ENCODE peak calls at places on chromosomes 13 and 19, in four cellular contexts. One of them, this sample, is unnamed.
A peak's percentile ranks its signal among the peaks of the same experiment; 100 is the strongest.

GRCh38 chr13:33281951-33282595 is 3.5 kb downstream of the STARD13 start:
- DNase-seq in OCI-LY7: no peak
- DNase-seq in lower lobe of right lung: no peak
- DNase-seq in tibial artery: no peak
- DNase-seq in this sample: no peak

GRCh38 chr13:37515226-37515625 is 83.3 kb downstream of the POSTN start:
- DNase-seq in tibial artery: no peak
- DNase-seq in OCI-LY7: no peak
- DNase-seq in lower lobe of right lung: no peak
- DNase-seq in this sample: no peak

GRCh38 chr13:104645786-104646185 is 1579.6 kb upstream of the SLC10A2 start:
- DNase-seq in tibial artery: no peak
- DNase-seq in OCI-LY7: no peak
- DNase-seq in lower lobe of right lung: no peak
- DNase-seq in this sample: no peak

GRCh38 chr13:40666058-40666904 is at the start of gene FOXO1:
- DNase-seq in lower lobe of right lung: peak; percentile 92
- DNase-seq in tibial artery: peak; percentile 84
- DNase-seq in OCI-LY7: peak; percentile 93
- DNase-seq in this sample: peak; percentile 91

GRCh38 chr19:49363265-49364082 is at the start of gene DKKL1:
- DNase-seq in tibial artery: peak; percentile 100
- DNase-seq in OCI-LY7: peak; percentile 99
- DNase-seq in lower lobe of right lung: peak; percentile 99
- DNase-seq in this sample: peak; percentile 46

GRCh38 chr13:110262944-110263343 is 44.0 kb downstream of the COL4A1 start:
- DNase-seq in OCI-LY7: no peak
- DNase-seq in tibial artery: no peak
- DNase-seq in lower lobe of right lung: no peak
- DNase-seq in this sample: no peak

GRCh38 chr13:113852536-113853517 is 11.0 kb downstream of the GAS6 start:
- DNase-seq in OCI-LY7: no peak
- DNase-seq in lower lobe of right lung: peak; percentile 45
- DNase-seq in tibial artery: no peak
- DNase-seq in this sample: no peak

GRCh38 chr13:110336108-110336507 is 29.0 kb downstream of the COL4A2 start:
- DNase-seq in lower lobe of right lung: no peak
- DNase-seq in OCI-LY7: no peak
- DNase-seq in tibial artery: no peak
- DNase-seq in this sample: no peak

GRCh38 chr19:610071-610800 is 20.6 kb downstream of the HCN2 start:
- DNase-seq in OCI-LY7: peak; percentile 79
- DNase-seq in lower lobe of right lung: no peak
- DNase-seq in tibial artery: no peak
- DNase-seq in this sample: peak; percentile 82

GRCh38 chr13:32267836-32268439 is 47.2 kb downstream of the ZAR1L start:
- DNase-seq in tibial artery: no peak
- DNase-seq in lower lobe of right lung: no peak
- DNase-seq in OCI-LY7: peak; percentile 47
- DNase-seq in this sample: peak; percentile 33

GRCh38 chr13:110387451-110388140 is 80.5 kb downstream of the COL4A2 start:
- DNase-seq in OCI-LY7: no peak
- DNase-seq in lower lobe of right lung: no peak
- DNase-seq in tibial artery: peak; percentile 60
- DNase-seq in this sample: peak; percentile 5

GRCh38 chr19:6030214-6030507 is 52.2 kb upstream of the RANBP3 start:
- DNase-seq in tibial artery: no peak
- DNase-seq in OCI-LY7: no peak
- DNase-seq in lower lobe of right lung: no peak
- DNase-seq in this sample: no peak

GRCh38 chr19:39304701-39305571 is 8.7 kb downstream of the IFNL1 start:
- DNase-seq in OCI-LY7: no peak
- DNase-seq in lower lobe of right lung: no peak
- DNase-seq in tibial artery: no peak
- DNase-seq in this sample: no peak

GRCh38 chr13:51764184-51765141 is 39.5 kb downstream of the DHRS12 start:
- DNase-seq in lower lobe of right lung: no peak
- DNase-seq in tibial artery: peak; percentile 93
- DNase-seq in OCI-LY7: no peak
- DNase-seq in this sample: peak; percentile 42

GRCh38 chr19:489418-490196 is 6.7 kb upstream of the MADCAM1 start:
- DNase-seq in lower lobe of right lung: no peak
- DNase-seq in tibial artery: no peak
- DNase-seq in OCI-LY7: peak; percentile 24
- DNase-seq in this sample: no peak

GRCh38 chr13:93915269-93915809 is 564.1 kb downstream of the DCT start:
- DNase-seq in lower lobe of right lung: no peak
- DNase-seq in OCI-LY7: no peak
- DNase-seq in tibial artery: no peak
- DNase-seq in this sample: no peak

GRCh38 chr13:46614582-46614981 is 61.6 kb downstream of the LRCH1 start:
- DNase-seq in tibial artery: no peak
- DNase-seq in OCI-LY7: no peak
- DNase-seq in lower lobe of right lung: no peak
- DNase-seq in this sample: no peak

GRCh38 chr13:105991622-105992254 is 543.7 kb downstream of the EFNB2 start:
- DNase-seq in OCI-LY7: no peak
- DNase-seq in tibial artery: no peak
- DNase-seq in lower lobe of right lung: no peak
- DNase-seq in this sample: no peak

GRCh38 chr19:1882089-1882785 is 3.1 kb downstream of the ABHD17A start:
- DNase-seq in OCI-LY7: peak; percentile 79
- DNase-seq in tibial artery: no peak
- DNase-seq in lower lobe of right lung: no peak
- DNase-seq in this sample: peak; percentile 85

GRCh38 chr13:50236898-50237318 is 221.7 kb downstream of the KCNRG start:
- DNase-seq in lower lobe of right lung: no peak
- DNase-seq in OCI-LY7: no peak
- DNase-seq in tibial artery: no peak
- DNase-seq in this sample: peak; percentile 67

GRCh38 chr13:93621051-93621450 is 394.4 kb downstream of the GPC6 start:
- DNase-seq in OCI-LY7: no peak
- DNase-seq in tibial artery: no peak
- DNase-seq in lower lobe of right lung: no peak
- DNase-seq in this sample: no peak

GRCh38 chr19:46571495-46571894 is 29.6 kb upstream of the CALM3 start:
- DNase-seq in tibial artery: no peak
- DNase-seq in lower lobe of right lung: no peak
- DNase-seq in OCI-LY7: peak; percentile 11
- DNase-seq in this sample: no peak

GRCh38 chr13:71801781-71802180 is 65.2 kb downstream of the DACH1 start:
- DNase-seq in OCI-LY7: no peak
- DNase-seq in lower lobe of right lung: no peak
- DNase-seq in tibial artery: no peak
- DNase-seq in this sample: no peak

GRCh38 chr13:113357529-113357928 is 6.4 kb downstream of the GRTP1 start:
- DNase-seq in tibial artery: no peak
- DNase-seq in OCI-LY7: no peak
- DNase-seq in lower lobe of right lung: no peak
- DNase-seq in this sample: no peak

GRCh38 chr19:30686911-30687566 is 314.9 kb downstream of the ZNF536 start:
- DNase-seq in OCI-LY7: no peak
- DNase-seq in tibial artery: no peak
- DNase-seq in lower lobe of right lung: no peak
- DNase-seq in this sample: no peak

GRCh38 chr13:99995503-99996176 is 14.1 kb downstream of the ZIC2 start:
- DNase-seq in lower lobe of right lung: no peak
- DNase-seq in tibial artery: no peak
- DNase-seq in OCI-LY7: no peak
- DNase-seq in this sample: peak; percentile 13

GRCh38 chr13:94617389-94618000 is 15.8 kb downstream of the GPR180 start:
- DNase-seq in tibial artery: no peak
- DNase-seq in lower lobe of right lung: no peak
- DNase-seq in OCI-LY7: peak; percentile 34
- DNase-seq in this sample: peak; percentile 7

GRCh38 chr13:22235285-22235949 is 564.5 kb downstream of the FGF9 start:
- DNase-seq in OCI-LY7: no peak
- DNase-seq in lower lobe of right lung: no peak
- DNase-seq in tibial artery: no peak
- DNase-seq in this sample: no peak

GRCh38 chr13:32535140-32535539 is 3.5 kb downstream of the N4BP2L2 start:
- DNase-seq in lower lobe of right lung: no peak
- DNase-seq in OCI-LY7: no peak
- DNase-seq in tibial artery: no peak
- DNase-seq in this sample: no peak

GRCh38 chr13:44281252-44282000 is 92.2 kb upstream of the SERP2 start:
- DNase-seq in OCI-LY7: no peak
- DNase-seq in tibial artery: no peak
- DNase-seq in lower lobe of right lung: no peak
- DNase-seq in this sample: no peak

GRCh38 chr19:40908981-40909380 is 26.9 kb upstream of the CYP2A7 start:
- DNase-seq in lower lobe of right lung: no peak
- DNase-seq in tibial artery: no peak
- DNase-seq in OCI-LY7: no peak
- DNase-seq in this sample: no peak

GRCh38 chr19:53158119-53158656 is 665 bp downstream of the ZNF347 start:
- DNase-seq in tibial artery: peak; percentile 27
- DNase-seq in OCI-LY7: peak; percentile 37
- DNase-seq in lower lobe of right lung: peak; percentile 56
- DNase-seq in this sample: no peak

GRCh38 chr19:12967907-12968306 is 1.5 kb upstream of the DAND5 start:
- DNase-seq in OCI-LY7: no peak
- DNase-seq in tibial artery: no peak
- DNase-seq in lower lobe of right lung: no peak
- DNase-seq in this sample: no peak

GRCh38 chr13:60214213-60215079 is 50.7 kb upstream of the DIAPH3 start:
- DNase-seq in tibial artery: no peak
- DNase-seq in lower lobe of right lung: no peak
- DNase-seq in OCI-LY7: no peak
- DNase-seq in this sample: no peak

GRCh38 chr19:15562861-15563260 is 52.2 kb upstream of the CYP4F8 start:
- DNase-seq in tibial artery: no peak
- DNase-seq in OCI-LY7: no peak
- DNase-seq in lower lobe of right lung: no peak
- DNase-seq in this sample: no peak

GRCh38 chr19:15563325-15563794 is 51.7 kb upstream of the CYP4F8 start:
- DNase-seq in tibial artery: no peak
- DNase-seq in OCI-LY7: no peak
- DNase-seq in lower lobe of right lung: no peak
- DNase-seq in this sample: no peak

GRCh38 chr19:15562145-15562544 is 52.9 kb upstream of the CYP4F8 start:
- DNase-seq in OCI-LY7: no peak
- DNase-seq in tibial artery: no peak
- DNase-seq in lower lobe of right lung: no peak
- DNase-seq in this sample: no peak

GRCh38 chr19:15564534-15565168 is 50.4 kb upstream of the CYP4F8 start:
- DNase-seq in tibial artery: no peak
- DNase-seq in OCI-LY7: no peak
- DNase-seq in lower lobe of right lung: no peak
- DNase-seq in this sample: no peak

DNA sequence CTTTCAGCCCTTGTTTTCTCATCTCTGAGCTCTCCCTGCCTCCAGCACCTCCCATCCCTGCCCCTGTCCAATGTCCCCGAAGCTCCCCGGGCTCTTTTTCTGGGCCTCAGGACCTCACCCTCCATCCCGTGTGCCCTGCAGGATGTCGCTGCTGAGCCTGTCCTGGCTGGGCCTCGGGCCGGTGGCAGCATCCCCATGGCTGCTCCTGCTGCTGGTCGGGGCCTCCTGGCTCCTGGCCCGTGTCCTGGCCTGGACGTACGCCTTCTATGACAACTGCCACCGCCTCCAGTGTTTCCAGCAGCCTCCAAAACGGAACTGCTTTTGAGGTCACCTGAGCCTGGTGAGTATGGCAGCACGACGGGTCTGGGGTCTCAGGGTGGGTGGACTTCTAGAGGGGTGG is 51.1 kb upstream of the CYP4F8 start:
- DNase-seq in OCI-LY7: no peak
- DNase-seq in lower lobe of right lung: no peak
- DNase-seq in tibial artery: no peak
- DNase-seq in this sample: no peak
- H3K27ac ChIP-seq in OCI-LY7: no peak overlapping the region
- H3K27ac ChIP-seq in lower lobe of right lung: no peak overlapping the region
- H3K27ac ChIP-seq in tibial artery: no peak overlapping the region
- H3K27ac ChIP-seq in this sample: no peak overlapping the region

GRCh38 chr19:35991731-35992450 is 3.1 kb upstream of the SDHAF1 start:
- DNase-seq in OCI-LY7: no peak
- DNase-seq in lower lobe of right lung: no peak
- DNase-seq in tibial artery: no peak
- DNase-seq in this sample: no peak
- H3K27ac ChIP-seq in OCI-LY7: no peak overlapping the region
- H3K27ac ChIP-seq in lower lobe of right lung: no peak overlapping the region
- H3K27ac ChIP-seq in tibial artery: no peak overlapping the region
- H3K27ac ChIP-seq in this sample: no peak overlapping the region

DNA sequence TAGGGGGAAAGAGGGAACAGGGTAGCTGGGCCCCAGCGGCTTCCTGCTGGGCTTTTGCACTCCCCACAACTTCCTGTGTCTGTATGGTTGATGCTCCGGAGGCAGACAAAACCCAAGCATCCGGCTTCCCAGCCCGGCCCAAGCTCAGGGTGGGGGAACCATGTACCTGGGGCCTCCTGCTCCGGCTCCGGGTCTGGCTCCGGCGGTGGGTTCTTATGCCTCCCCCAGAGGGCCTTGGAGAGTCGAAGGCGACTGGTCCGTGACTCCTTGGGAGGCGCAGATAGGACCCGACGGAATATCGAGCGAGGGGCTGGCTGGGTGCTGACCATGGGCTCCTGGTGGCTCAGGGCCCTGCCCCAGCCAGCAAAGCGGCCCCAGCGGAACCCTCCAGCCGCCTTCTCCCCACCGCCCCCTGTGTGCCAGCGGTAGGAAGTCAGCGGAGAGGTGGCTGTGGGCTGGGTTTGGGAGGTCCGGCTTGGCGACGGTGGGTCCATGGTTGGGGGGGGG is 426 bp downstream of the RASAL3 start:
- DNase-seq in lower lobe of right lung: peak; percentile 64
- DNase-seq in OCI-LY7: peak; percentile 85
- DNase-seq in tibial artery: no peak
- DNase-seq in this sample: peak; percentile 80
- H3K27ac ChIP-seq in lower lobe of right lung: peak overlapping the region; percentile 80
- H3K27ac ChIP-seq in OCI-LY7: peak overlapping the region; percentile 86
- H3K27ac ChIP-seq in tibial artery: no peak overlapping the region
- H3K27ac ChIP-seq in this sample: peak overlapping the region; percentile 88

DNA sequence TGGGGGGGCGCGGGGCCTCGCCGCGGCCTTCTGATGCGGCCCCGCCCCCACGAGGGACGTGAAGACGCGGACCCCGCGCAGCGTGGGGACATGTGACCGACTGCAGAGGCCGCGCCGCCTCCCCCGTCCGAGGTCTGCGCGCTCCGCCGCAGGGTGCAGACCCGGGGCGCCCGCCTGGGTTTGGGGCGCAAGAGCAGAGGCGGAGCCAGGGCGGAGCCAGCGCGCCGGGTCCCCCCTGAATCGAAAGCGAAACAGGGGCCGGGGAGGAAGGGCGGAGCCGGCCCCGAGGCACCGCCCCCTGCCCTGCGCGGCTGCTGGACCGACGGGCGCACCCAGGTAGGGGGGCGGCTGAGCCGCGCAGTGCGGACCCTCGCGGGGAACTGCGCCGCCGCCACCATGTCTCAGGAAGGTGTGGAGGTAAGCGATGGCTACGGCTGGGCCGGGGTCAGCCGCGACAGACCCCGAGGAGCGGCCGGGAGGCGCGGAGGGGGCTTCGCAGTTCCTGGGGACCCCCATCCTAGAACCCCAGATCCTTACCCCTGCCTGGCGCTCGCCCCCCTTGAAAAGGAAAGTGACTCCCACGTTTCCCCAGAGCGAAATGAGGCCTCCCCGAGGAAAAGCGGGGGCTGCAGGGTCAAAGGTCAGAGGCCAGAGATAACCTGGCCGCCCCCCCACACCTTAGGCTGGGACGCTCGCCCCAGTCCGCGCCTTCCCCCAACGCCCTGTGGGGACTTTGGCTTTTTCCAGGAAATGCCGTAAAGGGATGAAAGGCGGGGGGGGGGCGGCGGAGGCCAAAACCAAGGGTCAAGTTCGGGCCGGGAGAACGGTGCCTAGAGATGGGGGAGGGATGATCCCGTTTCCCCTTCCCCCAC is at the start of gene SHFL:
- DNase-seq in OCI-LY7: peak; percentile 81
- DNase-seq in lower lobe of right lung: peak; percentile 89
- DNase-seq in tibial artery: peak; percentile 67
- DNase-seq in this sample: peak; percentile 83
- H3K27ac ChIP-seq in OCI-LY7: no peak within 1 kb of the TSS
- H3K27ac ChIP-seq in lower lobe of right lung: peak within 1 kb of the TSS; percentile 94
- H3K27ac ChIP-seq in tibial artery: peak within 1 kb of the TSS; percentile 92
- H3K27ac ChIP-seq in this sample: peak within 1 kb of the TSS; percentile 83

This sample was measured in CD4-positive, CD25-positive, alpha-beta regulatory T cell.